ENCODE peak calls at places on chromosomes 7 and 10, in eight cellular contexts. A is M059J; C is right lobe of liver; M is activated CD8-positive, alpha-beta memory T cell treated with anti-CD3 and anti-CD28 coated beads, Interleukin-2, amount 50 U/mL, for 48 hours; F is stimulated activated naive CD4-positive, alpha-beta T cell; O is choroid plexus epithelial cell; E is NCI-H2227 treated with DMSO at 0.1 percent for 48 hours; Y is H54. Q is an unnamed sample.

GRCh38 chr7:1114088-1114487 is 26.2 kb downstream of the GPER1 start:
- DNase-seq in A (no peak), C (no peak), M (no peak), F (no peak), O (no peak), E (no peak), Y (no peak), Q (no peak)

GRCh38 chr7:104317944-104318629 is 10.3 kb upstream of the LHFPL3 start:
- DNase-seq in A (no peak), C (no peak), M (no peak), F (no peak), O (no peak), E (no peak), Y (no peak), Q (no peak)

GRCh38 chr7:24778543-24779282 is 21.4 kb upstream of the GSDME start:
- DNase-seq in A (peak; percentile 63), C (no peak), M (no peak), F (no peak), O (peak; percentile 89), E (no peak), Y (peak; percentile 66), Q (no peak)

GRCh38 chr7:2605608-2606538 is 25.9 kb upstream of the TTYH3 start:
- DNase-seq in A (no peak), C (no peak), M (no peak), F (no peak), O (no peak), E (no peak), Y (no peak), Q (no peak)

GRCh38 chr10:6292741-6293151 is 90.0 kb downstream of the PFKFB3 start:
- DNase-seq in A (peak; percentile 33), C (no peak), M (no peak), F (no peak), O (no peak), E (no peak), Y (no peak), Q (no peak)

GRCh38 chr10:116769791-116770190 is 27.4 kb upstream of the HSPA12A start:
- DNase-seq in A (peak; percentile 10), C (no peak), M (no peak), F (no peak), O (peak; percentile 91), E (no peak), Y (no peak), Q (no peak)

GRCh38 chr10:57964371-57964770 is 303.3 kb downstream of the IPMK start:
- DNase-seq in A (peak; percentile 94), C (no peak), M (no peak), F (no peak), O (peak; percentile 26), E (no peak), Y (peak; percentile 44), Q (no peak)

GRCh38 chr10:117240730-117241529 is at the start of gene SLC18A2:
- DNase-seq in A (no peak), C (no peak), M (no peak), F (no peak), O (no peak), E (no peak), Y (no peak), Q (no peak)

GRCh38 chr10:5038703-5039102 is 35.0 kb upstream of the AKR1C2 start:
- DNase-seq in A (no peak), C (no peak), M (no peak), F (no peak), O (peak; percentile 49), E (no peak), Y (no peak), Q (no peak)

GRCh38 chr7:41584746-41585145 is 118.1 kb downstream of the INHBA start:
- DNase-seq in A (no peak), C (no peak), M (no peak), F (no peak), O (no peak), E (no peak), Y (no peak), Q (no peak)

GRCh38 chr10:113410618-113411017 is 142.2 kb upstream of the HABP2 start:
- DNase-seq in A (no peak), C (no peak), M (no peak), F (no peak), O (no peak), E (no peak), Y (no peak), Q (no peak)

GRCh38 chr7:155438778-155439177 is 19.2 kb upstream of the EN2 start:
- DNase-seq in A (no peak), C (peak; percentile 24), M (no peak), F (no peak), O (no peak), E (no peak), Y (no peak), Q (no peak)

GRCh38 chr7:96178581-96178980 is 143.3 kb downstream of the SLC25A13 start:
- DNase-seq in A (peak; percentile 72), C (no peak), M (no peak), F (no peak), O (no peak), E (no peak), Y (no peak), Q (no peak)

GRCh38 chr10:58758311-58758710 is 245.6 kb downstream of the BICC1 start:
- DNase-seq in A (no peak), C (no peak), M (no peak), F (no peak), O (no peak), E (no peak), Y (no peak), Q (no peak)

GRCh38 chr10:105239311-105240215 is 598.5 kb downstream of the SORCS3 start:
- DNase-seq in A (no peak), C (no peak), M (no peak), F (no peak), O (no peak), E (no peak), Y (no peak), Q (no peak)

GRCh38 chr10:125172694-125173093 is 12.3 kb upstream of the CTBP2 start:
- DNase-seq in A (no peak), C (no peak), M (no peak), F (no peak), O (no peak), E (no peak), Y (no peak), Q (no peak)

GRCh38 chr7:150407588-150408392 is 28.7 kb downstream of the ZNF775 start:
- DNase-seq in A (no peak), C (no peak), M (no peak), F (no peak), O (no peak), E (no peak), Y (no peak), Q (no peak)

GRCh38 chr7:55109384-55110167 is 90.8 kb downstream of the EGFR start:
- DNase-seq in A (peak; percentile 89), C (no peak), M (no peak), F (no peak), O (peak; percentile 77), E (no peak), Y (peak; percentile 72), Q (no peak)

GRCh38 chr10:89830623-89831022 is 129.2 kb downstream of the KIF20B start:
- DNase-seq in A (no peak), C (no peak), M (no peak), F (no peak), O (no peak), E (no peak), Y (no peak), Q (no peak)

GRCh38 chr10:114412907-114413386 is 8.6 kb upstream of the AFAP1L2 start:
- DNase-seq in A (peak; percentile 82), C (no peak), M (no peak), F (no peak), O (peak; percentile 82), E (no peak), Y (no peak), Q (no peak)

GRCh38 chr10:122419890-122420623 is 34.4 kb upstream of the ARMS2 start:
- DNase-seq in A (peak; percentile 12), C (no peak), M (no peak), F (no peak), O (peak; percentile 73), E (no peak), Y (no peak), Q (no peak)

GRCh38 chr7:138738551-138739335 is 37.6 kb upstream of the SVOPL start:
- DNase-seq in A (peak; percentile 82), C (peak; percentile 81), M (peak; percentile 89), F (peak; percentile 87), O (peak; percentile 94), E (peak; percentile 87), Y (peak; percentile 49), Q (peak; percentile 73)

GRCh38 chr10:47241946-47242900 is 57.8 kb upstream of the GDF10 start:
- DNase-seq in A (no peak), C (no peak), M (peak; percentile 4), F (no peak), O (peak; percentile 12), E (no peak), Y (no peak), Q (no peak)

GRCh38 chr10:123988694-123989093 is 97.1 kb upstream of the CPXM2 start:
- DNase-seq in A (no peak), C (no peak), M (no peak), F (no peak), O (no peak), E (no peak), Y (no peak), Q (no peak)

GRCh38 chr7:152025937-152026890 is 740 bp downstream of the GALNT11 start:
- DNase-seq in A (no peak), C (no peak), M (no peak), F (peak; percentile 15), O (peak; percentile 2), E (no peak), Y (no peak), Q (no peak)

GRCh38 chr7:157389951-157390730 is 53.3 kb downstream of the DNAJB6 start:
- DNase-seq in A (peak; percentile 59), C (peak; percentile 51), M (peak; percentile 53), F (peak; percentile 6), O (peak; percentile 85), E (no peak), Y (no peak), Q (no peak)

GRCh38 chr7:69906309-69906995 is 308.2 kb downstream of the AUTS2 start:
- DNase-seq in A (no peak), C (no peak), M (no peak), F (no peak), O (peak; percentile 24), E (no peak), Y (no peak), Q (no peak)

GRCh38 chr10:5293691-5294550 is 70.8 kb upstream of the UCN3 start:
- DNase-seq in A (peak; percentile 58), C (peak; percentile 71), M (peak; percentile 85), F (peak; percentile 53), O (peak; percentile 77), E (no peak), Y (peak; percentile 42), Q (no peak)

GRCh38 chr7:102468416-102469350 is 3.9 kb downstream of the LRWD1 start:
- DNase-seq in A (no peak), C (peak; percentile 71), M (no peak), F (no peak), O (no peak), E (no peak), Y (no peak), Q (no peak)

GRCh38 chr10:16887565-16887964 is 70.3 kb upstream of the RSU1 start:
- DNase-seq in A (peak; percentile 29), C (no peak), M (no peak), F (no peak), O (peak; percentile 77), E (no peak), Y (no peak), Q (no peak)

GRCh38 chr10:112389147-112389822 is 15.4 kb downstream of the ACSL5 start:
- DNase-seq in A (peak; percentile 95), C (no peak), M (peak; percentile 60), F (peak; percentile 6), O (peak; percentile 56), E (no peak), Y (peak; percentile 47), Q (no peak)